ENCODE peak calls at places on chromosomes 3 and 15, in nine cellular contexts. Y is tibial nerve; S is prostate gland; E is naive thymus-derived CD4-positive, alpha-beta T cell; Z is lung; N is psoas muscle; A is kidney; X is uterus; V is K562. G is an unnamed sample.

GRCh38 chr3:102662223-102662622 is 227.4 kb downstream of the ZPLD1 start:
- DNase-seq in X (no peak), S (no peak), E (no peak), Z (no peak), V (no peak), A (no peak), N (no peak), Y (no peak), G (no peak)

GRCh38 chr3:30694148-30694547 is 87.7 kb downstream of the TGFBR2 start:
- DNase-seq in X (no peak), S (no peak), Z (no peak), A (no peak), E (no peak), N (no peak), V (no peak), Y (no peak), G (no peak)

GRCh38 chr3:73546961-73547360 is 77.8 kb downstream of the PDZRN3 start:
- DNase-seq in V (no peak), S (no peak), A (no peak), E (no peak), Z (no peak), N (no peak), X (no peak), Y (no peak), G (no peak)

GRCh38 chr3:197700095-197700494 is 36.6 kb downstream of the RUBCN start:
- DNase-seq in S (no peak), N (no peak), A (no peak), Z (no peak), Y (no peak), V (no peak), X (no peak), E (no peak), G (no peak)

GRCh38 chr3:158859362-158859761 is 57.5 kb downstream of the MFSD1 start:
- DNase-seq in A (no peak), Y (no peak), Z (no peak), X (no peak), V (no peak), N (no peak), E (no peak), S (no peak), G (no peak)

GRCh38 chr3:141909408-141909807 is 33.0 kb downstream of the ATP1B3 start:
- DNase-seq in N (no peak), Y (no peak), A (no peak), Z (no peak), E (no peak), S (no peak), X (no peak), V (no peak), G (no peak)

GRCh38 chr3:148319161-148319915 is 378.4 kb upstream of the AGTR1 start:
- DNase-seq in Y (no peak), X (no peak), V (no peak), Z (no peak), N (no peak), S (no peak), A (no peak), E (no peak), G (no peak)

GRCh38 chr3:186826316-186826977 is 16.1 kb upstream of the ADIPOQ start:
- DNase-seq in Y (no peak), V (no peak), S (no peak), E (no peak), A (no peak), X (no peak), N (no peak), Z (no peak), G (no peak)

GRCh38 chr15:25378501-25378901 is 60.3 kb downstream of the UBE3A start:
- DNase-seq in V (peak; percentile 6), Y (no peak), S (no peak), E (no peak), N (no peak), A (no peak), Z (no peak), X (no peak), G (no peak)

GRCh38 chr3:5644773-5645172 is 457.3 kb downstream of the EDEM1 start:
- DNase-seq in X (no peak), N (no peak), S (no peak), V (no peak), E (no peak), Z (no peak), A (no peak), Y (no peak), G (no peak)

DNA sequence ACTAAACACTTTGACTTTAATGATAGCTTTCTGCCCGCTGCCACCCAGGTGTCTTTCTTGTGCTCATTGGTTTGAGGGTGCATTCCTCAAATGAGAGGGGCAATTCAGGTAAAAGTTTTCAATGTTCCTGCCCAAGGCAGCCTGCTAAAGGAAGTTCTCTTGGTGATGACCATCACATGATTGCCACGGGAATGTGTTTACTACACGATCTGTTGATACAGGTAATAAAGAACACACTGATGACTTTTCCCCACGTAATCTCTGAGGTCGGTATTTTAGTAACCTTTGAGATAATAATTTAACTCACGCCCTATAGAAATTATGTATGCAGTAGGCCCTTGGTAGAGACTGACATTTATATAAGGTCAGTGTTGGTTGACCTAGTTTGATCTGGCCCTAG is 39.3 kb downstream of the FNDC3B start:
- DNase-seq in V (no peak), S (no peak), N (no peak), Z (no peak), Y (no peak), A (no peak), X (no peak), E (no peak), G (no peak)
- H3K36me3 ChIP-seq in V (peaks cover 34% of the 10 kb centered on the region), S (no peaks in the 10 kb centered on the region), N (peaks cover 7% of the 10 kb centered on the region), Z (peaks cover 7% of the 10 kb centered on the region), Y (no peaks in the 10 kb centered on the region), A (no peaks in the 10 kb centered on the region), X (no peaks in the 10 kb centered on the region), E (no peaks in the 10 kb centered on the region), G (no peaks in the 10 kb centered on the region)

GRCh38 chr15:90225504-90226234 is 8.1 kb downstream of the CIB1 start:
- DNase-seq in N (no peak), Y (no peak), X (no peak), A (no peak), V (no peak), E (no peak), S (no peak), Z (no peak), G (no peak)
- H3K27ac ChIP-seq in N (no peak overlapping the region), Y (no peak overlapping the region), X (no peak overlapping the region), A (no peak overlapping the region), V (no peak overlapping the region), E (no peak overlapping the region), S (no peak overlapping the region), Z (no peak overlapping the region), G (no peak overlapping the region)

GRCh38 chr3:134312873-134313838 is 61.1 kb downstream of the AMOTL2 start:
- DNase-seq in X (peak; percentile 81), Y (peak; percentile 61), Z (peak; percentile 73), N (peak; percentile 84), S (peak; percentile 65), E (no peak), A (peak; percentile 95), V (peak; percentile 9), G (peak; percentile 59)
- H3K4me1 ChIP-seq in X (peaks cover 10% of the 10 kb centered on the region), Y (peaks cover 48% of the 10 kb centered on the region), Z (no peaks in the 10 kb centered on the region), N (peaks cover 54% of the 10 kb centered on the region), S (peaks cover 6% of the 10 kb centered on the region), E (no peaks in the 10 kb centered on the region), A (peaks cover 64% of the 10 kb centered on the region), V (peaks cover 13% of the 10 kb centered on the region), G (peaks cover 8% of the 10 kb centered on the region)

GRCh38 chr3:138284957-138285477 is 44.6 kb downstream of the NME9 start:
- DNase-seq in Y (no peak), S (no peak), X (no peak), E (no peak), Z (no peak), V (no peak), N (no peak), A (no peak), G (no peak)

GRCh38 chr3:138282836-138283235 is 46.8 kb downstream of the NME9 start:
- DNase-seq in E (no peak), Z (no peak), A (no peak), Y (no peak), V (no peak), N (no peak), S (peak; percentile 19), X (no peak), G (no peak)

GRCh38 chr3:138284079-138284478 is 45.6 kb downstream of the NME9 start:
- DNase-seq in S (no peak), Z (no peak), N (no peak), E (no peak), A (no peak), V (no peak), X (no peak), Y (no peak), G (no peak)

GRCh38 chr3:138281561-138281960 is 48.1 kb downstream of the NME9 start:
- DNase-seq in E (no peak), V (no peak), Z (no peak), S (no peak), Y (no peak), X (no peak), N (no peak), A (no peak), G (no peak)
- H3K36me3 ChIP-seq in E (no peaks in the 10 kb centered on the region), V (peaks cover 30% of the 10 kb centered on the region), Z (peaks cover 21% of the 10 kb centered on the region), S (no peaks in the 10 kb centered on the region), Y (peaks cover 68% of the 10 kb centered on the region), X (no peaks in the 10 kb centered on the region), N (peaks cover 70% of the 10 kb centered on the region), A (peaks cover 9% of the 10 kb centered on the region), G (no peaks in the 10 kb centered on the region)

GRCh38 chr15:69476704-69477473 is 24.3 kb downstream of the RPLP1 start:
- DNase-seq in E (no peak), N (no peak), V (no peak), X (no peak), Z (no peak), Y (no peak), S (no peak), A (no peak), G (no peak)

GRCh38 chr15:69478259-69478687 is 25.7 kb downstream of the RPLP1 start:
- DNase-seq in E (peak; percentile 24), Z (no peak), X (peak; percentile 45), V (peak; percentile 65), S (peak; percentile 43), Y (no peak), A (no peak), N (peak; percentile 34), G (peak; percentile 82)

GRCh38 chr15:69474291-69474690 is 21.7 kb downstream of the RPLP1 start:
- DNase-seq in V (no peak), N (no peak), Y (no peak), S (no peak), E (no peak), Z (no peak), A (no peak), X (no peak), G (no peak)

GRCh38 chr15:69474846-69475455 is 22.3 kb downstream of the RPLP1 start:
- DNase-seq in A (no peak), V (no peak), S (peak; percentile 40), Y (no peak), Z (no peak), X (no peak), N (no peak), E (no peak), G (no peak)

GRCh38 chr15:69475769-69476358 is 23.2 kb downstream of the RPLP1 start:
- DNase-seq in V (peak; percentile 75), N (peak; percentile 74), A (peak; percentile 83), E (peak; percentile 65), Z (peak; percentile 80), S (peak; percentile 78), Y (peak; percentile 72), X (peak; percentile 79), G (peak; percentile 91)
- H3K27ac ChIP-seq in V (no peak overlapping the region), N (no peak overlapping the region), A (no peak overlapping the region), E (no peak overlapping the region), Z (no peak overlapping the region), S (no peak overlapping the region), Y (no peak overlapping the region), X (no peak overlapping the region), G (no peak overlapping the region)